ENCODE peak calls at places on chromosomes 4 and X, in eight cellular contexts. One of them, this sample, is unnamed. For H3K4me1, the result is how much of the 10 kb centered on the place peaks cover.

GRCh38 chrX:71111141-71111843 is at the start of gene IL2RG:
- DNase-seq in iPS DF 6.9: no peak
- DNase-seq in fibroblast of lung: no peak
- DNase-seq in uterus: no peak
- DNase-seq in endothelial cell of umbilical vein: no peak
- DNase-seq in right atrium auricular region: no peak
- DNase-seq in adrenal gland: no peak
- DNase-seq in GM23338: no peak
- DNase-seq in this sample: peak

GRCh38 chr4:1592179-1593037 is 91.7 kb downstream of the FAM53A start:
- DNase-seq in iPS DF 6.9: no peak
- DNase-seq in fibroblast of lung: no peak
- DNase-seq in uterus: no peak
- DNase-seq in endothelial cell of umbilical vein: no peak
- DNase-seq in right atrium auricular region: no peak
- DNase-seq in adrenal gland: no peak
- DNase-seq in GM23338: no peak
- DNase-seq in this sample: no peak

GRCh38 chr4:27720010-27720766 is 859.5 kb downstream of the STIM2 start:
- DNase-seq in iPS DF 6.9: no peak
- DNase-seq in fibroblast of lung: no peak
- DNase-seq in uterus: no peak
- DNase-seq in endothelial cell of umbilical vein: no peak
- DNase-seq in right atrium auricular region: no peak
- DNase-seq in adrenal gland: no peak
- DNase-seq in GM23338: no peak
- DNase-seq in this sample: no peak

GRCh38 chr4:160235771-160236170 is 1132.9 kb downstream of the RAPGEF2 start:
- DNase-seq in iPS DF 6.9: no peak
- DNase-seq in fibroblast of lung: no peak
- DNase-seq in uterus: no peak
- DNase-seq in endothelial cell of umbilical vein: no peak
- DNase-seq in right atrium auricular region: no peak
- DNase-seq in adrenal gland: no peak
- DNase-seq in GM23338: no peak
- DNase-seq in this sample: no peak

GRCh38 chrX:28120076-28120475 is 138.8 kb upstream of the DCAF8L1 start:
- DNase-seq in iPS DF 6.9: no peak
- DNase-seq in fibroblast of lung: no peak
- DNase-seq in uterus: no peak
- DNase-seq in endothelial cell of umbilical vein: no peak
- DNase-seq in right atrium auricular region: no peak
- DNase-seq in adrenal gland: no peak
- DNase-seq in GM23338: no peak
- DNase-seq in this sample: no peak

GRCh38 chrX:18855919-18856644 is 127.8 kb downstream of the PHKA2 start:
- DNase-seq in iPS DF 6.9: no peak
- DNase-seq in fibroblast of lung: peak
- DNase-seq in uterus: no peak
- DNase-seq in endothelial cell of umbilical vein: no peak
- DNase-seq in right atrium auricular region: no peak
- DNase-seq in adrenal gland: no peak
- DNase-seq in GM23338: no peak
- DNase-seq in this sample: no peak

GRCh38 chrX:7574325-7574724 is 268.6 kb upstream of the VCX start:
- DNase-seq in iPS DF 6.9: no peak
- DNase-seq in fibroblast of lung: no peak
- DNase-seq in uterus: no peak
- DNase-seq in endothelial cell of umbilical vein: no peak
- DNase-seq in right atrium auricular region: no peak
- DNase-seq in adrenal gland: no peak
- DNase-seq in GM23338: peak
- DNase-seq in this sample: no peak

GRCh38 chr4:37816006-37816405 is 10.5 kb upstream of the PGM2 start:
- DNase-seq in iPS DF 6.9: no peak
- DNase-seq in fibroblast of lung: no peak
- DNase-seq in uterus: no peak
- DNase-seq in endothelial cell of umbilical vein: no peak
- DNase-seq in right atrium auricular region: no peak
- DNase-seq in adrenal gland: no peak
- DNase-seq in GM23338: no peak
- DNase-seq in this sample: no peak

GRCh38 chr4:44638091-44638490 is 13.3 kb downstream of the YIPF7 start:
- DNase-seq in iPS DF 6.9: no peak
- DNase-seq in fibroblast of lung: no peak
- DNase-seq in uterus: no peak
- DNase-seq in endothelial cell of umbilical vein: no peak
- DNase-seq in right atrium auricular region: no peak
- DNase-seq in adrenal gland: no peak
- DNase-seq in GM23338: no peak
- DNase-seq in this sample: no peak

GRCh38 chr4:173272987-173273386 is 61.2 kb downstream of the HMGB2 start:
- DNase-seq in iPS DF 6.9: no peak
- DNase-seq in fibroblast of lung: peak
- DNase-seq in uterus: no peak
- DNase-seq in endothelial cell of umbilical vein: no peak
- DNase-seq in right atrium auricular region: no peak
- DNase-seq in adrenal gland: no peak
- DNase-seq in GM23338: no peak
- DNase-seq in this sample: no peak

GRCh38 chr4:37467223-37467622 is 219.0 kb downstream of the RELL1 start:
- DNase-seq in iPS DF 6.9: no peak
- DNase-seq in fibroblast of lung: no peak
- DNase-seq in uterus: no peak
- DNase-seq in endothelial cell of umbilical vein: no peak
- DNase-seq in right atrium auricular region: no peak
- DNase-seq in adrenal gland: no peak
- DNase-seq in GM23338: no peak
- DNase-seq in this sample: no peak

GRCh38 chr4:176149680-176150079 is 45.7 kb downstream of the SPATA4 start:
- DNase-seq in iPS DF 6.9: no peak
- DNase-seq in fibroblast of lung: peak
- DNase-seq in uterus: no peak
- DNase-seq in endothelial cell of umbilical vein: no peak
- DNase-seq in right atrium auricular region: no peak
- DNase-seq in adrenal gland: no peak
- DNase-seq in GM23338: no peak
- DNase-seq in this sample: no peak

GRCh38 chrX:35289952-35290351 is 347.4 kb downstream of the FAM47B start:
- DNase-seq in iPS DF 6.9: no peak
- DNase-seq in fibroblast of lung: no peak
- DNase-seq in uterus: no peak
- DNase-seq in endothelial cell of umbilical vein: no peak
- DNase-seq in right atrium auricular region: no peak
- DNase-seq in adrenal gland: no peak
- DNase-seq in GM23338: no peak
- DNase-seq in this sample: no peak

GRCh38 chr4:54912155-54912554 is 213.2 kb downstream of the KDR start:
- DNase-seq in iPS DF 6.9: no peak
- DNase-seq in fibroblast of lung: no peak
- DNase-seq in uterus: no peak
- DNase-seq in endothelial cell of umbilical vein: no peak
- DNase-seq in right atrium auricular region: no peak
- DNase-seq in adrenal gland: no peak
- DNase-seq in GM23338: no peak
- DNase-seq in this sample: no peak

GRCh38 chr4:54909964-54910363 is 215.4 kb downstream of the KDR start:
- DNase-seq in iPS DF 6.9: no peak
- DNase-seq in fibroblast of lung: no peak
- DNase-seq in uterus: no peak
- DNase-seq in endothelial cell of umbilical vein: peak
- DNase-seq in right atrium auricular region: no peak
- DNase-seq in adrenal gland: no peak
- DNase-seq in GM23338: no peak
- DNase-seq in this sample: no peak

GRCh38 chr4:54913751-54914526 is 211.5 kb downstream of the KDR start:
- DNase-seq in iPS DF 6.9: no peak
- DNase-seq in fibroblast of lung: no peak
- DNase-seq in uterus: no peak
- DNase-seq in endothelial cell of umbilical vein: peak
- DNase-seq in right atrium auricular region: no peak
- DNase-seq in adrenal gland: peak
- DNase-seq in GM23338: no peak
- DNase-seq in this sample: no peak

GRCh38 chr4:54904953-54905352 is 220.4 kb downstream of the KDR start:
- DNase-seq in iPS DF 6.9: no peak
- DNase-seq in fibroblast of lung: no peak
- DNase-seq in uterus: no peak
- DNase-seq in endothelial cell of umbilical vein: peak
- DNase-seq in right atrium auricular region: no peak
- DNase-seq in adrenal gland: no peak
- DNase-seq in GM23338: no peak
- DNase-seq in this sample: no peak

GRCh38 chr4:54908744-54909143 is 216.7 kb downstream of the KDR start:
- DNase-seq in iPS DF 6.9: no peak
- DNase-seq in fibroblast of lung: peak
- DNase-seq in uterus: no peak
- DNase-seq in endothelial cell of umbilical vein: no peak
- DNase-seq in right atrium auricular region: no peak
- DNase-seq in adrenal gland: no peak
- DNase-seq in GM23338: no peak
- DNase-seq in this sample: no peak
- H3K4me1 ChIP-seq in iPS DF 6.9: under half
- H3K4me1 ChIP-seq in fibroblast of lung: under half
- H3K4me1 ChIP-seq in uterus: under half
- H3K4me1 ChIP-seq in endothelial cell of umbilical vein: under half
- H3K4me1 ChIP-seq in right atrium auricular region: under half
- H3K4me1 ChIP-seq in adrenal gland: under half
- H3K4me1 ChIP-seq in GM23338: under half
- H3K4me1 ChIP-seq in this sample: under half

DNA sequence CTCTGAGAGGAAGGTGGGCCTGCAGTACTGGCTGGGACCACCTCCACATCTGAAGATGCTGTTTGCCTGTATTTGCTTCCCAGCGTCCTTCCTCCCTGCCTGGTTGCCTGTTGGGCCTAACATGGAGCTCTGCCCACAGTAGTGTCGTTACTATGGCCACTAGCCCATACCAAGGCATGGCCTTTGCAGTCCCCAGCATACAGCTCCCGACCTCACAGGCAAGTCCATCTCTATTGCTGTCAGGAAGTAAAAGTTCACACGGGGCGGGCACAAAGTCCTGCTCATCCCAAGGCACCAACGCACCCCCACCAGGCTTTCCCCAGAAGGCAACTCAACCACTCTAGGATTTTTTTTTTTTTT is 71.6 kb downstream of the MAML3 start:
- DNase-seq in iPS DF 6.9: no peak
- DNase-seq in fibroblast of lung: no peak
- DNase-seq in uterus: no peak
- DNase-seq in endothelial cell of umbilical vein: no peak
- DNase-seq in right atrium auricular region: no peak
- DNase-seq in adrenal gland: no peak
- DNase-seq in GM23338: no peak
- DNase-seq in this sample: no peak
- H3K4me1 ChIP-seq in iPS DF 6.9: under half
- H3K4me1 ChIP-seq in fibroblast of lung: under half
- H3K4me1 ChIP-seq in uterus: under half
- H3K4me1 ChIP-seq in endothelial cell of umbilical vein: under half
- H3K4me1 ChIP-seq in right atrium auricular region: under half
- H3K4me1 ChIP-seq in adrenal gland: under half
- H3K4me1 ChIP-seq in GM23338: half or more
- H3K4me1 ChIP-seq in this sample: under half

GRCh38 chr4:42641696-42642095 is 15.2 kb downstream of the ATP8A1 start:
- DNase-seq in iPS DF 6.9: no peak
- DNase-seq in fibroblast of lung: no peak
- DNase-seq in uterus: no peak
- DNase-seq in endothelial cell of umbilical vein: no peak
- DNase-seq in right atrium auricular region: no peak
- DNase-seq in adrenal gland: no peak
- DNase-seq in GM23338: no peak
- DNase-seq in this sample: no peak
- H3K4me1 ChIP-seq in iPS DF 6.9: under half
- H3K4me1 ChIP-seq in fibroblast of lung: under half
- H3K4me1 ChIP-seq in uterus: under half
- H3K4me1 ChIP-seq in endothelial cell of umbilical vein: under half
- H3K4me1 ChIP-seq in right atrium auricular region: under half
- H3K4me1 ChIP-seq in adrenal gland: under half
- H3K4me1 ChIP-seq in GM23338: under half
- H3K4me1 ChIP-seq in this sample: half or more

DNA sequence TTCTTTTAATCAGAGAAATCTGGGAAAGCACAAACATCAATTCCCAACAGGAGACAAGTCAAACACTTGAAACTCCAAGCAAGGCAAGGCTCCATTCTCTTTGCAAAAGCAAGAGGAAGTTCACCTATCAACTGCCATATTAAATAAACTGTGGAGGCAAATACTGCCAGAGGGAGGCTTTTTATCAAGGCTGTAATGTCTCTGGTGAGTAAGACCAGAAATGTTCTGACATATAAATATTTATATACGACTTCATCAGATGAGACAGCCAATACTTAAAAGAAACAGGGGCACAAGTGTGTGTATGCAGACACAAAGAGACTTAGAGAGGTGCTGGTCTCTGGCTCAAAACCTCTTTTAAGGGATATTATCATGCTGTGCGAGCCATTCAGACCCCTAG is 24.5 kb downstream of the DCX start:
- DNase-seq in iPS DF 6.9: no peak
- DNase-seq in fibroblast of lung: no peak
- DNase-seq in uterus: no peak
- DNase-seq in endothelial cell of umbilical vein: no peak
- DNase-seq in right atrium auricular region: no peak
- DNase-seq in adrenal gland: no peak
- DNase-seq in GM23338: no peak
- DNase-seq in this sample: no peak
- H3K4me1 ChIP-seq in iPS DF 6.9: under half
- H3K4me1 ChIP-seq in fibroblast of lung: under half
- H3K4me1 ChIP-seq in uterus: under half
- H3K4me1 ChIP-seq in endothelial cell of umbilical vein: under half
- H3K4me1 ChIP-seq in right atrium auricular region: under half
- H3K4me1 ChIP-seq in adrenal gland: under half
- H3K4me1 ChIP-seq in GM23338: under half
- H3K4me1 ChIP-seq in this sample: under half

DNA sequence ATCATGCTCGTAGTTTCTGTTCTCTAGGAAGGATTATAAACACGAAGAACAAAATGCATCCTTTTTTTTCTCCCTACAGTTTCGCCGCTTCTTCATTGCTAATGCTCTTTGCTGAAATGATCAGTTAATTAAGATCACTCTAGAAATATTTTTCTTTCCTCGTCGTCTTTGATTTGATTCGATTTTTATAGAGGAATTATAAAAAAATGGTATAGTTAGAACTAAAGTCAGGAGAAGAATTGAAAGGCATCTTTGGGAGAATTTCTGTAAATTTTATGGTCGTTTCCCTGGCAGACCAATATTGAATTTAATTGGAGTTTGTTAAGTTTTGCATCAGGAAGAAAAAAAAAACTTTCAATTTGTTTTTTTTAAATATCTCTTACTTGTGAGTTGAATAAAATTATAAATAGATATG is 1.1 kb upstream of the NKX3-2 start:
- DNase-seq in iPS DF 6.9: no peak
- DNase-seq in fibroblast of lung: no peak
- DNase-seq in uterus: no peak
- DNase-seq in endothelial cell of umbilical vein: no peak
- DNase-seq in right atrium auricular region: no peak
- DNase-seq in adrenal gland: no peak
- DNase-seq in GM23338: no peak
- DNase-seq in this sample: no peak
- H3K4me1 ChIP-seq in iPS DF 6.9: under half
- H3K4me1 ChIP-seq in fibroblast of lung: under half
- H3K4me1 ChIP-seq in uterus: under half
- H3K4me1 ChIP-seq in endothelial cell of umbilical vein: under half
- H3K4me1 ChIP-seq in right atrium auricular region: under half
- H3K4me1 ChIP-seq in adrenal gland: under half
- H3K4me1 ChIP-seq in GM23338: half or more
- H3K4me1 ChIP-seq in this sample: under half